ENCODE peak calls at places on chromosome 18, in five cellular contexts. P is Jurkat, Clone E6-1; F is stimulated activated CD4-positive, alpha-beta T cell treated with anti-CD3 and anti-CD28 coated beads, Interleukin-2, amount 100 ng/mL, for 48 hours; R is neural progenitor cell; E is fibroblast of mammary gland. D is an unnamed sample.
A peak's percentile ranks its signal among the peaks of the same experiment; 100 is the strongest.

GRCh38 chr18:13726972-13727331 is 479 bp downstream of the RNMT start:
- DNase-seq in P (no peak), F (no peak), R (peak; percentile 79), E (peak; percentile 57), D (no peak)

GRCh38 chr18:38619129-38619528 is 1053.5 kb upstream of the CELF4 start:
- DNase-seq in P (no peak), F (no peak), R (no peak), E (no peak), D (no peak)

GRCh38 chr18:60987963-60988362 is 345.3 kb upstream of the CDH20 start:
- DNase-seq in P (no peak), F (no peak), R (no peak), E (peak; percentile 20), D (no peak)

GRCh38 chr18:9120796-9121195 is 15.8 kb upstream of the ANKRD12 start:
- DNase-seq in P (no peak), F (no peak), R (no peak), E (no peak), D (no peak)

GRCh38 chr18:56748698-56749268 is 97.6 kb downstream of the WDR7 start:
- DNase-seq in P (peak; percentile 37), F (no peak), R (peak; percentile 59), E (peak; percentile 60), D (no peak)

GRCh38 chr18:38244360-38244940 is 678.9 kb upstream of the CELF4 start:
- DNase-seq in P (no peak), F (no peak), R (no peak), E (no peak), D (no peak)

GRCh38 chr18:49565656-49566055 is 3.8 kb downstream of the LIPG start:
- DNase-seq in P (no peak), F (no peak), R (peak; percentile 63), E (peak; percentile 38), D (no peak)

GRCh38 chr18:24071779-24072178 is 57.2 kb downstream of the TTC39C start:
- DNase-seq in P (no peak), F (no peak), R (no peak), E (no peak), D (no peak)

GRCh38 chr18:44128365-44128764 is 552.3 kb upstream of the SETBP1 start:
- DNase-seq in P (no peak), F (no peak), R (no peak), E (peak; percentile 44), D (no peak)

GRCh38 chr18:79756826-79757225 is 40.9 kb upstream of the KCNG2 start:
- DNase-seq in P (no peak), F (no peak), R (no peak), E (no peak), D (no peak)

GRCh38 chr18:39701839-39702238 is 2136.2 kb upstream of the CELF4 start:
- DNase-seq in P (no peak), F (no peak), R (no peak), E (peak; percentile 25), D (no peak)

GRCh38 chr18:51668632-51669031 is 471.2 kb upstream of the MEX3C start:
- DNase-seq in P (no peak), F (no peak), R (peak; percentile 48), E (no peak), D (no peak)